ENCODE peak calls at places on chromosome 18, in four cellular contexts. One of them, this sample, is unnamed.
A peak's percentile ranks its signal among the peaks of the same experiment; 100 is the strongest.

GRCh38 chr18:3861495-3861894 is 411.5 kb downstream of the TGIF1 start:
- DNase-seq in cardiac muscle cell: no peak
- DNase-seq in left ventricle myocardium inferior: no peak
- DNase-seq in PC-3: no peak
- DNase-seq in this sample: no peak

GRCh38 chr18:12679183-12679786 is 21.4 kb upstream of the SPIRE1 start:
- DNase-seq in cardiac muscle cell: peak; percentile 9
- DNase-seq in left ventricle myocardium inferior: peak; percentile 64
- DNase-seq in PC-3: peak; percentile 24
- DNase-seq in this sample: no peak

GRCh38 chr18:75065251-75066000 is 143.5 kb downstream of the PTGR3 start:
- DNase-seq in cardiac muscle cell: no peak
- DNase-seq in left ventricle myocardium inferior: no peak
- DNase-seq in PC-3: no peak
- DNase-seq in this sample: no peak

GRCh38 chr18:60549338-60549960 is 176.9 kb upstream of the MC4R start:
- DNase-seq in cardiac muscle cell: peak; percentile 87
- DNase-seq in left ventricle myocardium inferior: no peak
- DNase-seq in PC-3: peak; percentile 87
- DNase-seq in this sample: no peak

GRCh38 chr18:49849331-49850217 is 36.2 kb upstream of the ACAA2 start:
- DNase-seq in cardiac muscle cell: no peak
- DNase-seq in left ventricle myocardium inferior: peak; percentile 31
- DNase-seq in PC-3: peak; percentile 87
- DNase-seq in this sample: no peak

GRCh38 chr18:51017140-51017874 is 12.7 kb upstream of the SMAD4 start:
- DNase-seq in cardiac muscle cell: no peak
- DNase-seq in left ventricle myocardium inferior: no peak
- DNase-seq in PC-3: no peak
- DNase-seq in this sample: no peak

GRCh38 chr18:41265047-41265446 is 690.0 kb upstream of the PIK3C3 start:
- DNase-seq in cardiac muscle cell: no peak
- DNase-seq in left ventricle myocardium inferior: no peak
- DNase-seq in PC-3: no peak
- DNase-seq in this sample: no peak

GRCh38 chr18:56139792-56140254 is 498.6 kb downstream of the TXNL1 start:
- DNase-seq in cardiac muscle cell: no peak
- DNase-seq in left ventricle myocardium inferior: peak; percentile 51
- DNase-seq in PC-3: no peak
- DNase-seq in this sample: no peak

GRCh38 chr18:46199515-46200147 is 95.4 kb downstream of the HAUS1 start:
- DNase-seq in cardiac muscle cell: no peak
- DNase-seq in left ventricle myocardium inferior: no peak
- DNase-seq in PC-3: peak; percentile 67
- DNase-seq in this sample: no peak

GRCh38 chr18:22710628-22711380 is 222.3 kb upstream of the RBBP8 start:
- DNase-seq in cardiac muscle cell: peak; percentile 55
- DNase-seq in left ventricle myocardium inferior: peak; percentile 33
- DNase-seq in PC-3: peak; percentile 61
- DNase-seq in this sample: no peak
- H3K4me3 ChIP-seq in cardiac muscle cell: no peak overlapping the region
- H3K4me3 ChIP-seq in left ventricle myocardium inferior: peak overlapping the region; percentile 61
- H3K4me3 ChIP-seq in PC-3: peak overlapping the region; percentile 64
- H3K4me3 ChIP-seq in this sample: no peak overlapping the region

DNA sequence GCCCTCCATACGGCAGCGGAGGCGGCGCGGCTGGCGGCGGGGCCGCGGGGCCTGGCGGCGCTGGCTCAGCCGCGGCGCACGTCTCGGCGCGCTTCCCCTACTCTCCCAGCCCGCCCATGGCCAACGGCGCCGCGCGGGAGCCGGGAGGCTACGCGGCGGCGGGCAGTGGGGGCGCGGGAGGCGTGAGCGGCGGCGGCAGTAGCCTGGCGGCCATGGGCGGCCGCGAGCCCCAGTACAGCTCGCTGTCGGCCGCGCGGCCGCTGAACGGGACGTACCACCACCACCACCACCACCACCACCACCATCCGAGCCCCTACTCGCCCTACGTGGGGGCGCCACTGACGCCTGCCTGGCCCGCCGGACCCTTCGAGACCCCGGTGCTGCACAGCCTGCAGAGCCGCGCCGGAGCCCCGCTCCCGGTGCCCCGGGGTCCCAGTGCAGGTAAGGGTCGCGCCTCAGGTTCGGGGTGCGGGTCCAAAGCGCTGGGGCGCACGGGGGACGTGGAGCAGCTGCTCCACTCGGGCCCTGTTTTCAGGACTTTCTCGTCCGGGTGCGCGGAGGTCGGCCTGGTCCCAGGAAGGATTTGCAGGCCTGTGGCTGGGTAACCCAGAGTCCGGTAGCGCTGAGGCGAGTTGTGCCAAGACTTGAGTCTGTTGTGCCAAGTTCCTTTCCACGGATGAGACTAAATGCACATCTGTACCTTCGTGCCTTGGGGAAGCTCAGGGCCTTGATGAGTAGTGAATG is 2.6 kb downstream of the GATA6 start:
- DNase-seq in cardiac muscle cell: no peak
- DNase-seq in left ventricle myocardium inferior: no peak
- DNase-seq in PC-3: no peak
- DNase-seq in this sample: no peak
- H3K36me3 ChIP-seq in cardiac muscle cell: peaks cover 26% of the 10 kb centered on the region
- H3K36me3 ChIP-seq in left ventricle myocardium inferior: peaks cover 36% of the 10 kb centered on the region
- H3K36me3 ChIP-seq in PC-3: no peaks in the 10 kb centered on the region
- H3K36me3 ChIP-seq in this sample: no peaks in the 10 kb centered on the region

GRCh38 chr18:48621815-48622555 is 83.2 kb downstream of the CTIF start:
- DNase-seq in cardiac muscle cell: no peak
- DNase-seq in left ventricle myocardium inferior: no peak
- DNase-seq in PC-3: no peak
- DNase-seq in this sample: no peak
- H3K4me3 ChIP-seq in cardiac muscle cell: no peak overlapping the region
- H3K4me3 ChIP-seq in left ventricle myocardium inferior: no peak overlapping the region
- H3K4me3 ChIP-seq in PC-3: no peak overlapping the region
- H3K4me3 ChIP-seq in this sample: no peak overlapping the region

DNA sequence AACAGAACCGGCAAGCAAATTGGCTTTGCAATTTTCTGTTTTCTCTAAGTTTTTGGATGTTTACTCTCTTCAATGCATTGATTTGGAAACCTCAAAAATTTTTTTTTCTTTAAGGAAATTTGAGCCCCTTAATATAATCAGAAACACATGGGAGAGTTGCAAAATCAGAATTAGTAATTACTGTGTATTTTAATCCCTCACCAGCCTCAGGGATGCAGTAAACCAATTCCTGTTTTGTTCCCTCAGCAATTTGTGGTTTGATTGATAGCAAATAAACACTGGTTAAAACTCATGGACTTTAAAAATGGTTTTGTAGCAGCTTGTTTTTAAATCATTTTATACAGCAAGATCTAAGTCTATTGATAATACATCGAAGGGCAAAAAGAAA is 281.5 kb downstream of the NEDD4L start:
- DNase-seq in cardiac muscle cell: no peak
- DNase-seq in left ventricle myocardium inferior: no peak
- DNase-seq in PC-3: no peak
- DNase-seq in this sample: no peak
- H3K36me3 ChIP-seq in cardiac muscle cell: peaks cover 7% of the 10 kb centered on the region
- H3K36me3 ChIP-seq in left ventricle myocardium inferior: peaks cover 46% of the 10 kb centered on the region
- H3K36me3 ChIP-seq in PC-3: peaks cover 35% of the 10 kb centered on the region
- H3K36me3 ChIP-seq in this sample: no peaks in the 10 kb centered on the region

GRCh38 chr18:73737990-73738389 is 409.6 kb downstream of the FBXO15 start:
- DNase-seq in cardiac muscle cell: no peak
- DNase-seq in left ventricle myocardium inferior: no peak
- DNase-seq in PC-3: no peak
- DNase-seq in this sample: no peak
- H3K4me3 ChIP-seq in cardiac muscle cell: no peak overlapping the region
- H3K4me3 ChIP-seq in left ventricle myocardium inferior: no peak overlapping the region
- H3K4me3 ChIP-seq in PC-3: no peak overlapping the region
- H3K4me3 ChIP-seq in this sample: no peak overlapping the region

DNA sequence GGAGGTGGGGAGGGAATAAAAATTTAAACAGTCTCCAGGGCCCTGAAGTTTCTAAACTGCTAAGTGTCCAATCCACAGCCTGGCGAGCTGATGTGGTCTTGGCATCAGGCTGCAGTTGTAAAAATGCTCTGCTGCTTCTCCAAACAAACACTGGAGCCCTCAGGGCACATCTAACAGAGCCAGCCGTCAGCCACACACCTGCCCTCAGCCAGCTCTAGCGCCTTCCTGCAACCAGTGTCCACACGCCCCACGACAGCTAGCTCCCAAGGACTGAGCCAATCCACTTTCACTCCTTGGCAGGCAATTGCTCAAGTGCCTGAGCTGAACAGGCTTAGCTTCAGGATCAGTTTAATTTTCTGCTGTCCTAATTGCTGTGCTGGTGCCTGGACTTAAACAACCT is 446.4 kb upstream of the RAB12 start:
- DNase-seq in cardiac muscle cell: peak; percentile 15
- DNase-seq in left ventricle myocardium inferior: no peak
- DNase-seq in PC-3: peak; percentile 61
- DNase-seq in this sample: no peak
- H3K36me3 ChIP-seq in cardiac muscle cell: no peaks in the 10 kb centered on the region
- H3K36me3 ChIP-seq in left ventricle myocardium inferior: peaks cover 13% of the 10 kb centered on the region
- H3K36me3 ChIP-seq in PC-3: no peaks in the 10 kb centered on the region
- H3K36me3 ChIP-seq in this sample: no peaks in the 10 kb centered on the region

DNA sequence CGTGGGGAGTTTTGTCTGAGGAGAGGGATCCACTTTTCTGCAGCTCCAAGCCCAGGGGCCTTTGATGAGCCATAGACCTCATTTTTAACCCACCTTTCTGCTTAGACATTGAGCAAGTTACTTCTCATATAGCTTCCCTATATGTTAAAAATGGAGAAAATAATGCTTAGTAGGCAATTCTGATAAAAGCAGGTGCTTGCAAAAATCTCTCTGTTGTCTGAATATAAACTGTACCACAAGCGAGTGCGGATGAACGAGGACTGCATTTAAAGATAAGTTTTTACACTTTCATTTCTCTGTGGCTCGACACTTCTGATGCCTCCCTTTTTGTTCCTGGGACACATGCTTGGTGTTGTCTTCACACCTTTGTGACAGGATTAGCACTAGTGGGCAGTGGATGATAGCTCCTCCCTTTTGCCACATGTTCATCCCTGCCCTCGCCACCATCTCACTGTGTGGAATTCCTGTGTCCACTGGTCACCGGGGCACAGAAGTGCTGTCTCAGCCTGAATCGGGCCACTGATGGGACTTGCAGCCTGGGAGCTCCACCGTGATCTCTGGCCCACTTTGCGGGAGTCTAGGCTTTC is 1.6 kb downstream of the TYMS start:
- DNase-seq in cardiac muscle cell: no peak
- DNase-seq in left ventricle myocardium inferior: no peak
- DNase-seq in PC-3: no peak
- DNase-seq in this sample: no peak
- H3K4me3 ChIP-seq in cardiac muscle cell: peak overlapping the region; percentile 83
- H3K4me3 ChIP-seq in left ventricle myocardium inferior: peak overlapping the region; percentile 73
- H3K4me3 ChIP-seq in PC-3: peak overlapping the region; percentile 94
- H3K4me3 ChIP-seq in this sample: peak overlapping the region; percentile 79

GRCh38 chr18:36104749-36105148 is 24.4 kb downstream of the SLC39A6 start:
- DNase-seq in cardiac muscle cell: no peak
- DNase-seq in left ventricle myocardium inferior: no peak
- DNase-seq in PC-3: no peak
- DNase-seq in this sample: no peak

GRCh38 chr18:36108601-36109000 is 20.5 kb downstream of the SLC39A6 start:
- DNase-seq in cardiac muscle cell: no peak
- DNase-seq in left ventricle myocardium inferior: no peak
- DNase-seq in PC-3: peak; percentile 57
- DNase-seq in this sample: no peak

GRCh38 chr18:36109737-36110136 is 19.4 kb downstream of the SLC39A6 start:
- DNase-seq in cardiac muscle cell: no peak
- DNase-seq in left ventricle myocardium inferior: no peak
- DNase-seq in PC-3: peak; percentile 19
- DNase-seq in this sample: no peak

GRCh38 chr18:36112302-36112701 is 16.8 kb downstream of the SLC39A6 start:
- DNase-seq in cardiac muscle cell: no peak
- DNase-seq in left ventricle myocardium inferior: no peak
- DNase-seq in PC-3: no peak
- DNase-seq in this sample: no peak

GRCh38 chr18:36107477-36107876 is 21.7 kb downstream of the SLC39A6 start:
- DNase-seq in cardiac muscle cell: no peak
- DNase-seq in left ventricle myocardium inferior: no peak
- DNase-seq in PC-3: no peak
- DNase-seq in this sample: no peak
- H3K36me3 ChIP-seq in cardiac muscle cell: peaks cover 30% of the 10 kb centered on the region
- H3K36me3 ChIP-seq in left ventricle myocardium inferior: peaks cover 21% of the 10 kb centered on the region
- H3K36me3 ChIP-seq in PC-3: no peaks in the 10 kb centered on the region
- H3K36me3 ChIP-seq in this sample: peaks cover 17% of the 10 kb centered on the region

GRCh38 chr18:31773774-31774476 is 13.2 kb upstream of the SLC25A52 start:
- DNase-seq in cardiac muscle cell: no peak
- DNase-seq in left ventricle myocardium inferior: no peak
- DNase-seq in PC-3: no peak
- DNase-seq in this sample: no peak
- H3K4me3 ChIP-seq in cardiac muscle cell: no peak overlapping the region
- H3K4me3 ChIP-seq in left ventricle myocardium inferior: no peak overlapping the region
- H3K4me3 ChIP-seq in PC-3: no peak overlapping the region
- H3K4me3 ChIP-seq in this sample: no peak overlapping the region

This sample was measured in naive thymus-derived CD4-positive, alpha-beta T cell.